ENCODE peak calls at places on chromosomes 6 and 20, in five cellular contexts. Q is NT2/D1, P is tibial artery, A is GM12865, R is WERI-Rb-1. I is an unnamed sample.

GRCh38 chr6:83215131-83216047 is 22.2 kb downstream of the RWDD2A start:
- DNase-seq in Q (no peak), P (peak), A (peak), R (peak), I (peak)

GRCh38 chr6:6546318-6547110 is 42.0 kb upstream of the LY86 start:
- DNase-seq in Q (peak), P (no peak), A (peak), R (peak), I (peak)

GRCh38 chr20:1761116-1761515 is 103.5 kb upstream of the SIRPG start:
- DNase-seq in Q (no peak), P (no peak), A (no peak), R (no peak), I (no peak)

GRCh38 chr20:50450961-50451752 is 59.0 kb upstream of the PTPN1 start:
- DNase-seq in Q (peak), P (no peak), A (peak), R (no peak), I (no peak)

GRCh38 chr20:20594171-20594530 is 118.3 kb downstream of the RALGAPA2 start:
- DNase-seq in Q (no peak), P (no peak), A (peak), R (no peak), I (no peak)

GRCh38 chr6:56804996-56805395 is 149.9 kb upstream of the BEND6 start:
- DNase-seq in Q (no peak), P (no peak), A (no peak), R (no peak), I (no peak)

GRCh38 chr20:24762791-24763350 is 186.2 kb upstream of the CST7 start:
- DNase-seq in Q (no peak), P (peak), A (no peak), R (peak), I (no peak)

GRCh38 chr6:159252955-159253508 is 83.8 kb downstream of the FNDC1 start:
- DNase-seq in Q (peak), P (no peak), A (peak), R (peak), I (peak)

GRCh38 chr6:53979468-53980067 is 131.7 kb upstream of the MLIP start:
- DNase-seq in Q (no peak), P (no peak), A (peak), R (no peak), I (peak)

GRCh38 chr20:6169251-6169650 is 46.4 kb upstream of the FERMT1 start:
- DNase-seq in Q (no peak), P (no peak), A (no peak), R (no peak), I (no peak)

GRCh38 chr6:157443066-157443800 is 62.2 kb downstream of the ZDHHC14 start:
- DNase-seq in Q (no peak), P (no peak), A (peak), R (no peak), I (no peak)

GRCh38 chr20:46998497-46999190 is 104.0 kb downstream of the EYA2 start:
- DNase-seq in Q (peak), P (no peak), A (no peak), R (no peak), I (no peak)

GRCh38 chr6:100892116-100892515 is 11.0 kb upstream of the ASCC3 start:
- DNase-seq in Q (no peak), P (no peak), A (no peak), R (no peak), I (no peak)

GRCh38 chr6:107560657-107561056 is 70.7 kb downstream of the SOBP start:
- DNase-seq in Q (peak), P (no peak), A (no peak), R (no peak), I (no peak)

GRCh38 chr6:72554203-72554564 is 67.7 kb upstream of the KCNQ5 start:
- DNase-seq in Q (no peak), P (no peak), A (no peak), R (no peak), I (no peak)

GRCh38 chr20:53652090-53652858 is 58.6 kb upstream of the ZNF217 start:
- DNase-seq in Q (no peak), P (no peak), A (peak), R (no peak), I (no peak)

GRCh38 chr6:2764610-2765165 is 505 bp upstream of the WRNIP1 start:
- DNase-seq in Q (no peak), P (no peak), A (peak), R (peak), I (peak)

GRCh38 chr20:55947701-55948100 is 57.6 kb downstream of the CBLN4 start:
- DNase-seq in Q (no peak), P (no peak), A (no peak), R (no peak), I (no peak)

GRCh38 chr6:4582506-4582905 is 193.7 kb upstream of the CDYL start:
- DNase-seq in Q (no peak), P (no peak), A (no peak), R (no peak), I (no peak)

GRCh38 chr20:24208652-24209051 is 220.1 kb upstream of the GGTLC1 start:
- DNase-seq in Q (peak), P (no peak), A (no peak), R (peak), I (peak)

GRCh38 chr6:29653452-29654038 is 3.3 kb upstream of the MOG start:
- DNase-seq in Q (no peak), P (no peak), A (peak), R (peak), I (peak)

GRCh38 chr20:38723069-38723981 is 961 bp upstream of the SLC32A1 start:
- DNase-seq in Q (no peak), P (no peak), A (no peak), R (no peak), I (peak)

GRCh38 chr6:8137529-8137939 is 35.2 kb upstream of the EEF1E1 start:
- DNase-seq in Q (no peak), P (no peak), A (no peak), R (no peak), I (no peak)

GRCh38 chr6:168133707-168134398 is 54.8 kb upstream of the FRMD1 start:
- DNase-seq in Q (no peak), P (no peak), A (no peak), R (no peak), I (no peak)